ENCODE peak calls at places on chromosome 22, in four cellular contexts. A, V, R and X are unnamed samples.
A peak's percentile ranks its signal among the peaks of the same experiment; 100 is the strongest.

GRCh38 chr22:46068908-46069481 is 81.3 kb upstream of the PPARA start:
- DNase-seq in A (no peak), V (peak; percentile 27), R (no peak), X (peak; percentile 90)

GRCh38 chr22:31806751-31807150 is 52.9 kb downstream of the DEPDC5 start:
- DNase-seq in A (no peak), V (no peak), R (no peak), X (no peak)

GRCh38 chr22:40531951-40532900 is 104.3 kb downstream of the MRTFA start:
- DNase-seq in A (no peak), V (no peak), R (no peak), X (no peak)

GRCh38 chr22:30423296-30423958 is 2.1 kb upstream of the MTFP1 start:
- DNase-seq in A (no peak), V (no peak), R (peak; percentile 73), X (no peak)

GRCh38 chr22:48825802-48826520 is 1001.7 kb downstream of the BRD1 start:
- DNase-seq in A (no peak), V (peak; percentile 28), R (no peak), X (no peak)

GRCh38 chr22:37634505-37635002 is 4.9 kb upstream of the SH3BP1 start:
- DNase-seq in A (no peak), V (no peak), R (no peak), X (no peak)

GRCh38 chr22:46165975-46166374 is 15.6 kb downstream of the PPARA start:
- DNase-seq in A (no peak), V (no peak), R (no peak), X (no peak)

GRCh38 chr22:24410110-24410856 is 17.1 kb upstream of the ADORA2A start:
- DNase-seq in A (no peak), V (no peak), R (peak; percentile 29), X (no peak)

GRCh38 chr22:36367479-36367878 is 20.3 kb downstream of the MYH9 start:
- DNase-seq in A (no peak), V (no peak), R (no peak), X (no peak)

GRCh38 chr22:32765117-32765618 is 36.3 kb upstream of the TIMP3 start:
- DNase-seq in A (no peak), V (no peak), R (no peak), X (no peak)